ENCODE peak calls at places on chromosomes 4 and X, in six cellular contexts. S is HuH-7, Q is amniotic stem cell, H is NB4, P is NCI-H1092, E is AG04449. I is an unnamed sample.

GRCh38 chrX:2498781-2499302 is 1.9 kb downstream of the DHRSX start:
- DNase-seq in H (peak), Q (no peak), S (peak), E (no peak), P (no peak), I (no peak)

GRCh38 chrX:153653556-153653955 is 6.6 kb downstream of the DUSP9 start:
- DNase-seq in S (no peak), H (no peak), E (no peak), P (no peak), Q (no peak), I (no peak)

GRCh38 chr4:176302283-176303275 is 17.2 kb upstream of the SPCS3 start:
- DNase-seq in E (peak), Q (peak), P (no peak), S (no peak), H (no peak), I (peak)

GRCh38 chr4:7103599-7104365 is 35.9 kb upstream of the GRPEL1 start:
- DNase-seq in S (peak), H (no peak), P (no peak), E (no peak), Q (no peak), I (no peak)

GRCh38 chrX:38999967-39000745 is 198.9 kb downstream of the MID1IP1 start:
- DNase-seq in H (no peak), S (no peak), E (no peak), P (no peak), Q (no peak), I (peak)

GRCh38 chrX:21940356-21940829 is at the start of gene SMS:
- DNase-seq in E (no peak), S (peak), H (peak), Q (no peak), P (peak), I (no peak)

GRCh38 chr4:114191496-114191895 is 212.0 kb upstream of the ARSJ start:
- DNase-seq in P (no peak), Q (no peak), H (no peak), E (no peak), S (no peak), I (no peak)

GRCh38 chr4:150425161-150425560 is 156.8 kb upstream of the MAB21L2 start:
- DNase-seq in E (no peak), H (no peak), S (no peak), Q (no peak), P (no peak), I (no peak)

GRCh38 chrX:426881-427280 is 40.2 kb upstream of the PPP2R3B start:
- DNase-seq in P (no peak), S (no peak), H (no peak), E (no peak), Q (no peak), I (no peak)

GRCh38 chr4:185881427-185881826 is 69.4 kb upstream of the SORBS2 start:
- DNase-seq in E (no peak), S (no peak), Q (no peak), H (no peak), P (no peak), I (no peak)

GRCh38 chr4:6028168-6028567 is 9.9 kb upstream of the C4orf50 start:
- DNase-seq in S (no peak), H (no peak), P (no peak), Q (no peak), E (no peak), I (no peak)

GRCh38 chr4:160580581-160580980 is 1477.7 kb downstream of the RAPGEF2 start:
- DNase-seq in E (no peak), Q (no peak), H (no peak), S (no peak), P (no peak), I (no peak)

GRCh38 chr4:172666711-172667368 is 501.8 kb upstream of the GALNT7 start:
- DNase-seq in S (peak), E (no peak), P (no peak), Q (no peak), H (peak), I (no peak)

GRCh38 chr4:151801547-151802516 is 41.0 kb upstream of the GATB start:
- DNase-seq in Q (no peak), E (no peak), S (peak), P (no peak), H (peak), I (no peak)

I was measured in BJ.